ENCODE peak calls at places on chromosomes 7 and 10, in four cellular contexts. L is GM12878, Y is WTC11, D is K562. A is an unnamed sample.

GRCh38 chr10:5959116-5959515 is 18.2 kb downstream of the IL15RA start:
- DNase-seq in L (no peak), Y (no peak), D (no peak), A (no peak)

GRCh38 chr7:35726654-35727053 is 31.7 kb upstream of the HERPUD2 start:
- DNase-seq in L (no peak), Y (no peak), D (no peak), A (no peak)

GRCh38 chr10:77114181-77114821 is 523.3 kb downstream of the KCNMA1 start:
- DNase-seq in L (no peak), Y (no peak), D (no peak), A (no peak)

GRCh38 chr7:82567356-82567755 is 123.8 kb upstream of the CACNA2D1 start:
- DNase-seq in L (no peak), Y (no peak), D (no peak), A (no peak)

GRCh38 chr10:114824396-114824795 is 2.8 kb downstream of the FHIP2A start:
- DNase-seq in L (no peak), Y (no peak), D (no peak), A (no peak)

GRCh38 chr7:45000096-45001032 is at the start of gene CCM2:
- DNase-seq in L (no peak), Y (peak; percentile 47), D (no peak), A (no peak)

GRCh38 chr7:87218941-87219544 is 489 bp downstream of the TMEM243 start:
- DNase-seq in L (no peak), Y (peak; percentile 65), D (peak; percentile 35), A (peak; percentile 28)

GRCh38 chr10:17735166-17735941 is 16.6 kb upstream of the TMEM236 start:
- DNase-seq in L (no peak), Y (no peak), D (no peak), A (no peak)

GRCh38 chr10:24008164-24009066 is 200.5 kb upstream of the KIAA1217 start:
- DNase-seq in L (no peak), Y (no peak), D (no peak), A (peak; percentile 81)

GRCh38 chr10:12471135-12471534 is 121.8 kb downstream of the CAMK1D start:
- DNase-seq in L (no peak), Y (no peak), D (no peak), A (no peak)

GRCh38 chr10:116440330-116441030 is 12.8 kb downstream of the PNLIPRP3 start:
- DNase-seq in L (no peak), Y (no peak), D (no peak), A (no peak)

GRCh38 chr10:107425844-107426553 is 261.5 kb upstream of the SORCS1 start:
- DNase-seq in L (no peak), Y (no peak), D (no peak), A (no peak)

GRCh38 chr10:122091722-122092121 is 102.8 kb downstream of the TACC2 start:
- DNase-seq in L (no peak), Y (no peak), D (no peak), A (no peak)

GRCh38 chr7:25944777-25945176 is 207.2 kb upstream of the NFE2L3 start:
- DNase-seq in L (no peak), Y (no peak), D (no peak), A (no peak)

GRCh38 chr10:112720178-112720577 is 229.9 kb upstream of the TCF7L2 start:
- DNase-seq in L (no peak), Y (no peak), D (no peak), A (no peak)

GRCh38 chr7:31095286-31096197 is 43.4 kb downstream of the ADCYAP1R1 start:
- DNase-seq in L (no peak), Y (no peak), D (no peak), A (no peak)

GRCh38 chr10:46225597-46225996 is 61.2 kb upstream of the ANTXRL start:
- DNase-seq in L (no peak), Y (no peak), D (no peak), A (no peak)

GRCh38 chr10:82071231-82071630 is 196.2 kb downstream of the NRG3 start:
- DNase-seq in L (no peak), Y (no peak), D (no peak), A (no peak)

GRCh38 chr7:94304878-94305277 is 89.8 kb upstream of the COL1A2 start:
- DNase-seq in L (no peak), Y (no peak), D (no peak), A (no peak)

DNA sequence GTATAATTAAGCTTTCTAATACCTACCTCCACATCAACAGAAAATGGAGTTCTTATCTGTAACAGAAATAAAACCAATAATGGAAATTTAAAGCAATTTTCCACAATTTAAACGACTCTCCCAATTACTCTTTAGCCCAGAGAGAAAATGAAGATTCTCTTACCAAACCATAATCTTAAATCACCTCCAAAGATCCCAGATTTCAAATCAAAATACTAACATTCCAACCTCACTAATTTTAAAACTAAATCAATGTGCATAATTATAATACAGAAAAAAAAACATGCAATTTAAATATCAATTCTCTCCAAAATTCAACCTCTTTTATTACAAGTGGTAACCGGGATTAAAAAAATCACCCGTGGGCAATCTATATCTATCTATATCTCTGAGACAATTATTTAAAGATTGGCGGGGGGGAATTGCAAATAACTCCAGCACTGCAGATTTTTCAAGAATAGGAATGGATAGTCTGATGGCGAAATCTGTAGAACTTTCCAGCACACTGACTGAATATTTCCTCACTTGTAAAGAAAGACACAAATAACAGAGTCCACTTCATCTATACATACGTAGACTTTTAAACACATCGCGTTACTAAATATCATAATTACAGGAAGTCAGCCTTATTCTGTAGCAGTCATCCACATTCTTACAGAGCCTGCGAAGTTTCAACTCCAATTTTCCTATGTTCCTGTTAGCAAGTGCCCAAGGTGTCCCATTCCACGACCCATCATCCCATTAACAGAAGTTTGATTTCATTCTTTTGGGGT is 1.3 kb downstream of the HERC4 start:
- DNase-seq in L (no peak), Y (no peak), D (no peak), A (no peak)
- TF ChIP-seq TCF7 in L (no peak), Y (no peak), D (no peak), A (no peak)

GRCh38 chr7:17369686-17370426 is 71.4 kb downstream of the AHR start:
- DNase-seq in L (no peak), Y (no peak), D (no peak), A (peak; percentile 7)

GRCh38 chr7:17374157-17374556 is 75.7 kb downstream of the AHR start:
- DNase-seq in L (no peak), Y (no peak), D (no peak), A (no peak)

GRCh38 chr7:17374654-17375053 is 76.2 kb downstream of the AHR start:
- DNase-seq in L (no peak), Y (no peak), D (no peak), A (no peak)

GRCh38 chr7:17370901-17371550 is 72.6 kb downstream of the AHR start:
- DNase-seq in L (no peak), Y (no peak), D (no peak), A (no peak)

GRCh38 chr7:17371656-17372524 is 73.4 kb downstream of the AHR start:
- DNase-seq in L (no peak), Y (no peak), D (no peak), A (peak; percentile 17)
- TF ChIP-seq TCF7 in L (no peak), Y (no peak), D (no peak), A (no peak)

GRCh38 chr7:27167170-27167505 is 1.8 kb upstream of the HOXA9 start:
- DNase-seq in L (no peak), Y (no peak), D (no peak), A (no peak)
- TF ChIP-seq TCF7 in L (no peak), Y (no peak), D (no peak), A (no peak)

GRCh38 chr7:97503367-97504094 is 228.4 kb upstream of the TAC1 start:
- DNase-seq in L (no peak), Y (peak; percentile 23), D (no peak), A (no peak)
- TF ChIP-seq TCF7 in L (no peak), Y (no peak), D (no peak), A (no peak)

DNA sequence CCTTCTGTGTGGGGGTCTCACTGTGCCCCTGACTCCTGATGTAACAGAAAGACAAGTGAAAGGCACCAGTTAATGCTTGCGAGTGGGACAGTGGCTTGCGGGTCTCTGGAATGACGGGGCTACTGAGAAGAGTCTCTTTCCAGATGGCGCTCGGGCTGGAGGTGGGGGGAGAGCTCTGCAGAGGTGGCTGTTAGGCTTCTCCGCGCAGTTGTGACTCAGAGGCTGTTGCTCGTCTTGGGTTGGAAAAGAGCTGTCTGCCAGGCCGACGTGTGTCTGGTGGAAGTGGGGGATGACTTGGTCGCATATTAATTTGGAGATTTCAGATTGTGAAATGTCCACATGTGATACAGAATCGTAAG is 27.9 kb upstream of the SH2B2 start:
- DNase-seq in L (no peak), Y (no peak), D (no peak), A (no peak)
- TF ChIP-seq TCF7 in L (no peak), Y (no peak), D (no peak), A (no peak)

DNA sequence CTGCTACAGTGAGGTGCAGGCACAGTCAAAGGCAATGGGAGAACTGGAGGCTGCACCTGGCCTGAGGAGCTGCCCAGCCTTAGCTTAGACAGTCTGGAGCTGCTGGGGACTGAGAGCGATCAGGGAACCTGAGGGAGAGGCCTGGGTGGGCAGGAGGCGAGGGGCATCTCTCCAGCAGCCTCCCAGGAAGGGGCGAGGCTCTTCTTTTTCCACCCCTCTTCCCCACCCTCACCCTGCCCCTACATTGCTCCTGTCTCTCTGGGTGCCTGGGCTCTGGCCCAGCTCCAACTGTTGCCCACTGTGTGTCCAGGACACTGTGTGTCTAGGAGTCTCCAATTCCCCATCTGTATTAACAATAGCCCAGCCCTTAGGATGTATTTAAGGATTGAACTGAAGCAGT is 36.9 kb downstream of the TBATA start:
- DNase-seq in L (no peak), Y (no peak), D (no peak), A (no peak)
- TF ChIP-seq TCF7 in L (no peak), Y (no peak), D (no peak), A (no peak)

DNA sequence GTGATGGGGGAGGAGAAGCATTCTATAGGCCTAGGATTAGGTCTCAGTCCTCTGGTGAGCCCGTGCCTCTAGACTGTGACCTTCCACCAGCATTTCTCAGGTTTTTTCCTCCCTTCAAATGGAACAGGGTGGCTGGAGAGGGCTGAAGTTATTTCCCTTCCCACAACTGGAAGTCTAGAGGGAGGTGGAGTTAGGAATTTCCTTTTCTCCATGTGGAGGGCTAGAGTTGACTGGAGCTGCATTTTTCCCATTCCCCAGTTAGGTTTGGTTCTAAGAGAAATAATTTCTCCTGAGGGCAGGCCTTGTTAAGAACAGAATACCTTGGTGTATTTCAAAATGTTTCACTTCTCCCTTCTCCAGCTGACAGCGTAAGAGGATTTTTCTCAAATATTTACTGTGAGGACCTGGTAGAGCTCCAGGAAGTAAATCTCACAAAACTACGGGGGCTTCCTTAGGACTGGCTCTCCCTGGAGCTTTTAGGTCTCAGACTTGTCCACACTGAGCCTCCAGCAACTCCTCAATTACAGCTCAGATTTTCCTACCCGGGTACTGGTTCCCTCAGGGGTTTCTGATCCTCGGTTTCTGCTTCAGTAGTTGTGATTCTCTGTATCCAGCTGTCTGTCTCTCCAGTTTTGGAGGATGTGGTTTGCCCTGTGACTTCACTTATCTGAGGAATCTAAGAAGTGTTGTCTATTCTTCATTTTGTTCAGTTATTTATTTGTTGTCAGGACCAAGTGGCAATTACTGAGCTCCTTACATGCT is 6.0 kb upstream of the REEP3 start:
- DNase-seq in L (no peak), Y (no peak), D (no peak), A (no peak)
- TF ChIP-seq TCF7 in L (no peak), Y (no peak), D (no peak), A (no peak)